ENCODE peak calls at places on chromosomes 16 and 17, in seven cellular contexts. One of them, this sample, is unnamed.

GRCh38 chr17:67359960-67360817 is 6.2 kb downstream of the PSMD12 start:
- DNase-seq in lung: no peak
- DNase-seq in IMR-90: peak; percentile 45
- DNase-seq in thoracic aorta: no peak
- DNase-seq in cardiac muscle cell: peak; percentile 39
- DNase-seq in SJCRH30: no peak
- DNase-seq in prostate gland: no peak
- DNase-seq in this sample: no peak

GRCh38 chr17:6353161-6353560 is 81.8 kb downstream of the AIPL1 start:
- DNase-seq in cardiac muscle cell: no peak
- DNase-seq in thoracic aorta: no peak
- DNase-seq in IMR-90: no peak
- DNase-seq in lung: no peak
- DNase-seq in prostate gland: no peak
- DNase-seq in SJCRH30: no peak
- DNase-seq in this sample: no peak

GRCh38 chr17:63293310-63293709 is 152.8 kb downstream of the CYB561 start:
- DNase-seq in SJCRH30: no peak
- DNase-seq in cardiac muscle cell: no peak
- DNase-seq in thoracic aorta: no peak
- DNase-seq in prostate gland: no peak
- DNase-seq in lung: no peak
- DNase-seq in IMR-90: peak; percentile 72
- DNase-seq in this sample: no peak

GRCh38 chr16:84387021-84387420 is 18.7 kb downstream of the ATP2C2 start:
- DNase-seq in SJCRH30: no peak
- DNase-seq in prostate gland: no peak
- DNase-seq in thoracic aorta: no peak
- DNase-seq in cardiac muscle cell: no peak
- DNase-seq in IMR-90: no peak
- DNase-seq in lung: no peak
- DNase-seq in this sample: no peak

GRCh38 chr16:78985736-78986605 is 614.6 kb downstream of the MAF start:
- DNase-seq in thoracic aorta: no peak
- DNase-seq in cardiac muscle cell: no peak
- DNase-seq in prostate gland: no peak
- DNase-seq in SJCRH30: no peak
- DNase-seq in IMR-90: no peak
- DNase-seq in lung: no peak
- DNase-seq in this sample: no peak

GRCh38 chr17:2002767-2003329 is 22.3 kb downstream of the RTN4RL1 start:
- DNase-seq in thoracic aorta: no peak
- DNase-seq in cardiac muscle cell: no peak
- DNase-seq in IMR-90: no peak
- DNase-seq in prostate gland: peak; percentile 46
- DNase-seq in lung: no peak
- DNase-seq in SJCRH30: no peak
- DNase-seq in this sample: no peak

GRCh38 chr17:5793899-5794298 is 209.6 kb upstream of the NLRP1 start:
- DNase-seq in prostate gland: no peak
- DNase-seq in SJCRH30: peak; percentile 67
- DNase-seq in lung: no peak
- DNase-seq in thoracic aorta: no peak
- DNase-seq in cardiac muscle cell: peak; percentile 51
- DNase-seq in IMR-90: no peak
- DNase-seq in this sample: no peak

GRCh38 chr17:44348234-44348987 is 3.3 kb downstream of the GRN start:
- DNase-seq in IMR-90: peak; percentile 57
- DNase-seq in SJCRH30: no peak
- DNase-seq in lung: no peak
- DNase-seq in cardiac muscle cell: no peak
- DNase-seq in thoracic aorta: no peak
- DNase-seq in prostate gland: peak; percentile 47
- DNase-seq in this sample: no peak

GRCh38 chr17:39972271-39972670 is 8.3 kb upstream of the PSMD3 start:
- DNase-seq in thoracic aorta: no peak
- DNase-seq in cardiac muscle cell: no peak
- DNase-seq in lung: no peak
- DNase-seq in prostate gland: no peak
- DNase-seq in IMR-90: peak; percentile 35
- DNase-seq in SJCRH30: no peak
- DNase-seq in this sample: no peak

GRCh38 chr17:50931003-50931878 is 65.1 kb upstream of the TOB1 start:
- DNase-seq in IMR-90: peak; percentile 86
- DNase-seq in prostate gland: peak; percentile 61
- DNase-seq in lung: peak; percentile 78
- DNase-seq in SJCRH30: peak; percentile 84
- DNase-seq in thoracic aorta: peak; percentile 70
- DNase-seq in cardiac muscle cell: peak; percentile 95
- DNase-seq in this sample: peak; percentile 77

GRCh38 chr17:19619705-19620325 is 28.7 kb upstream of the ALDH3A2 start:
- DNase-seq in SJCRH30: no peak
- DNase-seq in lung: no peak
- DNase-seq in cardiac muscle cell: no peak
- DNase-seq in thoracic aorta: no peak
- DNase-seq in prostate gland: no peak
- DNase-seq in IMR-90: no peak
- DNase-seq in this sample: no peak

GRCh38 chr16:9603316-9603715 is 511.9 kb downstream of the HAPSTR1 start:
- DNase-seq in SJCRH30: no peak
- DNase-seq in cardiac muscle cell: no peak
- DNase-seq in prostate gland: no peak
- DNase-seq in IMR-90: no peak
- DNase-seq in lung: no peak
- DNase-seq in thoracic aorta: no peak
- DNase-seq in this sample: no peak

GRCh38 chr16:53518550-53519416 is 15.8 kb upstream of the AKTIP start:
- DNase-seq in SJCRH30: peak; percentile 78
- DNase-seq in thoracic aorta: no peak
- DNase-seq in cardiac muscle cell: no peak
- DNase-seq in prostate gland: no peak
- DNase-seq in IMR-90: peak; percentile 54
- DNase-seq in lung: peak; percentile 58
- DNase-seq in this sample: peak; percentile 51

GRCh38 chr17:19328441-19329061 is 34.0 kb downstream of the B9D1 start:
- DNase-seq in cardiac muscle cell: no peak
- DNase-seq in SJCRH30: no peak
- DNase-seq in prostate gland: no peak
- DNase-seq in lung: no peak
- DNase-seq in thoracic aorta: no peak
- DNase-seq in IMR-90: no peak
- DNase-seq in this sample: no peak

GRCh38 chr16:68355447-68356248 is 44.8 kb downstream of the PRMT7 start:
- DNase-seq in prostate gland: no peak
- DNase-seq in cardiac muscle cell: no peak
- DNase-seq in IMR-90: no peak
- DNase-seq in thoracic aorta: no peak
- DNase-seq in SJCRH30: peak; percentile 27
- DNase-seq in lung: no peak
- DNase-seq in this sample: no peak

GRCh38 chr17:44847581-44847980 is at the start of gene HIGD1B:
- DNase-seq in cardiac muscle cell: no peak
- DNase-seq in IMR-90: no peak
- DNase-seq in lung: no peak
- DNase-seq in thoracic aorta: no peak
- DNase-seq in SJCRH30: no peak
- DNase-seq in prostate gland: no peak
- DNase-seq in this sample: no peak

GRCh38 chr17:4004517-4005295 is 40.5 kb upstream of the ATP2A3 start:
- DNase-seq in cardiac muscle cell: peak; percentile 81
- DNase-seq in IMR-90: no peak
- DNase-seq in thoracic aorta: no peak
- DNase-seq in SJCRH30: no peak
- DNase-seq in prostate gland: peak; percentile 76
- DNase-seq in lung: peak; percentile 47
- DNase-seq in this sample: peak; percentile 76

GRCh38 chr16:81715358-81716196 is 63.5 kb upstream of the PLCG2 start:
- DNase-seq in IMR-90: no peak
- DNase-seq in thoracic aorta: no peak
- DNase-seq in SJCRH30: no peak
- DNase-seq in prostate gland: no peak
- DNase-seq in lung: no peak
- DNase-seq in cardiac muscle cell: no peak
- DNase-seq in this sample: no peak

GRCh38 chr16:31484491-31485171 is 1.7 kb downstream of the SLC5A2 start:
- DNase-seq in prostate gland: no peak
- DNase-seq in thoracic aorta: no peak
- DNase-seq in IMR-90: no peak
- DNase-seq in SJCRH30: peak; percentile 34
- DNase-seq in lung: peak; percentile 80
- DNase-seq in cardiac muscle cell: no peak
- DNase-seq in this sample: peak; percentile 72

GRCh38 chr17:82544431-82545070 is 25.0 kb downstream of the FOXK2 start:
- DNase-seq in thoracic aorta: no peak
- DNase-seq in IMR-90: no peak
- DNase-seq in lung: no peak
- DNase-seq in SJCRH30: peak; percentile 76
- DNase-seq in cardiac muscle cell: peak; percentile 45
- DNase-seq in prostate gland: no peak
- DNase-seq in this sample: no peak

GRCh38 chr17:71361691-71362450 is 758.9 kb upstream of the SOX9 start:
- DNase-seq in lung: no peak
- DNase-seq in IMR-90: peak; percentile 81
- DNase-seq in thoracic aorta: no peak
- DNase-seq in prostate gland: no peak
- DNase-seq in cardiac muscle cell: no peak
- DNase-seq in SJCRH30: no peak
- DNase-seq in this sample: no peak

GRCh38 chr17:39625198-39625769 is 1.5 kb upstream of the PPP1R1B start:
- DNase-seq in cardiac muscle cell: no peak
- DNase-seq in lung: no peak
- DNase-seq in SJCRH30: no peak
- DNase-seq in IMR-90: no peak
- DNase-seq in prostate gland: no peak
- DNase-seq in thoracic aorta: no peak
- DNase-seq in this sample: peak; percentile 80

GRCh38 chr17:75340636-75341035 is 51.4 kb upstream of the SLC25A19 start:
- DNase-seq in lung: no peak
- DNase-seq in thoracic aorta: no peak
- DNase-seq in cardiac muscle cell: no peak
- DNase-seq in SJCRH30: no peak
- DNase-seq in prostate gland: no peak
- DNase-seq in IMR-90: no peak
- DNase-seq in this sample: no peak

GRCh38 chr16:80804061-80804450 is 342 bp downstream of the CDYL2 start:
- DNase-seq in prostate gland: peak; percentile 24
- DNase-seq in lung: peak; percentile 42
- DNase-seq in thoracic aorta: no peak
- DNase-seq in SJCRH30: no peak
- DNase-seq in IMR-90: peak; percentile 46
- DNase-seq in cardiac muscle cell: peak; percentile 52
- DNase-seq in this sample: peak; percentile 36

GRCh38 chr17:77445908-77446535 is 305.3 kb downstream of the SEC14L1 start:
- DNase-seq in thoracic aorta: no peak
- DNase-seq in lung: no peak
- DNase-seq in IMR-90: peak; percentile 56
- DNase-seq in cardiac muscle cell: no peak
- DNase-seq in prostate gland: no peak
- DNase-seq in SJCRH30: no peak
- DNase-seq in this sample: peak; percentile 79

GRCh38 chr17:77444653-77445029 is 303.9 kb downstream of the SEC14L1 start:
- DNase-seq in SJCRH30: peak; percentile 51
- DNase-seq in thoracic aorta: no peak
- DNase-seq in cardiac muscle cell: no peak
- DNase-seq in prostate gland: no peak
- DNase-seq in IMR-90: peak; percentile 78
- DNase-seq in lung: no peak
- DNase-seq in this sample: peak; percentile 41

GRCh38 chr17:77446959-77447634 is 306.3 kb downstream of the SEC14L1 start:
- DNase-seq in prostate gland: no peak
- DNase-seq in thoracic aorta: no peak
- DNase-seq in SJCRH30: no peak
- DNase-seq in IMR-90: peak; percentile 87
- DNase-seq in cardiac muscle cell: no peak
- DNase-seq in lung: no peak
- DNase-seq in this sample: no peak

GRCh38 chr17:77443743-77444260 is 303.0 kb downstream of the SEC14L1 start:
- DNase-seq in lung: no peak
- DNase-seq in SJCRH30: no peak
- DNase-seq in cardiac muscle cell: no peak
- DNase-seq in thoracic aorta: no peak
- DNase-seq in prostate gland: no peak
- DNase-seq in IMR-90: no peak
- DNase-seq in this sample: no peak

GRCh38 chr17:77445030-77445907 is 304.5 kb downstream of the SEC14L1 start:
- DNase-seq in cardiac muscle cell: no peak
- DNase-seq in IMR-90: peak; percentile 66
- DNase-seq in lung: no peak
- DNase-seq in thoracic aorta: no peak
- DNase-seq in prostate gland: no peak
- DNase-seq in SJCRH30: no peak
- DNase-seq in this sample: peak; percentile 71
- H3K4me1 ChIP-seq in cardiac muscle cell: peaks cover 29% of the 10 kb centered on the region
- H3K4me1 ChIP-seq in IMR-90: peaks cover 58% of the 10 kb centered on the region
- H3K4me1 ChIP-seq in lung: peaks cover 44% of the 10 kb centered on the region
- H3K4me1 ChIP-seq in thoracic aorta: peaks cover 25% of the 10 kb centered on the region
- H3K4me1 ChIP-seq in prostate gland: peaks cover 28% of the 10 kb centered on the region
- H3K4me1 ChIP-seq in SJCRH30: peaks cover 37% of the 10 kb centered on the region
- H3K4me1 ChIP-seq in this sample: peaks cover 31% of the 10 kb centered on the region

GRCh38 chr16:85423631-85424030 is 189.5 kb upstream of the GSE1 start:
- DNase-seq in IMR-90: no peak
- DNase-seq in thoracic aorta: no peak
- DNase-seq in lung: no peak
- DNase-seq in cardiac muscle cell: no peak
- DNase-seq in SJCRH30: no peak
- DNase-seq in prostate gland: no peak
- DNase-seq in this sample: no peak
- H3K27ac ChIP-seq in IMR-90: no peak overlapping the region
- H3K27ac ChIP-seq in thoracic aorta: no peak overlapping the region
- H3K27ac ChIP-seq in lung: no peak overlapping the region
- H3K27ac ChIP-seq in cardiac muscle cell: no peak overlapping the region
- H3K27ac ChIP-seq in SJCRH30: no peak overlapping the region
- H3K27ac ChIP-seq in prostate gland: no peak overlapping the region
- H3K27ac ChIP-seq in this sample: no peak overlapping the region

DNA sequence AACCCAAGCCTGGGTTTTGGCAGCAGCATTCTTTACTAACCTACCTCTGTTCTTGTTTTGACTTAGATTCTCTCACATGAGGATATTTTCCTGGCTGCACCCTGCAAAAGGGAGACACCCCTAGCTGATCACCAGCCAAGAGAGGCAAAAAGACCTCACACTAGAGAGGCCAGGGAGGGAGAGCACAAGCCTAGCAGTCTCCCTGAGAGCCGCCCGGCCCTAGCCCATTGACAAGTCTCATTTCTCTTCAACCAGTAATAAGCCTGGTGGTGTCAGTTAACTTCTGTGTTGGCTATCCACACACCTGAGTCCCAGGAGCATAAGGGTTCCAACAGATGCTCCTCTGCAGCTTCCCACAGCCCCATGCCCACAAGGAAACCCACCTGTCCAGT is 18.5 kb upstream of the SREBF1 start:
- DNase-seq in IMR-90: no peak
- DNase-seq in lung: no peak
- DNase-seq in prostate gland: no peak
- DNase-seq in cardiac muscle cell: no peak
- DNase-seq in SJCRH30: no peak
- DNase-seq in thoracic aorta: no peak
- DNase-seq in this sample: no peak
- H3K4me1 ChIP-seq in IMR-90: peaks cover 8% of the 10 kb centered on the region
- H3K4me1 ChIP-seq in lung: peaks cover 15% of the 10 kb centered on the region
- H3K4me1 ChIP-seq in prostate gland: no peaks in the 10 kb centered on the region
- H3K4me1 ChIP-seq in cardiac muscle cell: peaks cover 31% of the 10 kb centered on the region
- H3K4me1 ChIP-seq in SJCRH30: peaks cover 3% of the 10 kb centered on the region
- H3K4me1 ChIP-seq in thoracic aorta: peaks cover 17% of the 10 kb centered on the region
- H3K4me1 ChIP-seq in this sample: no peaks in the 10 kb centered on the region

GRCh38 chr17:80382446-80382845 is 32.5 kb upstream of the ENDOV start:
- DNase-seq in thoracic aorta: no peak
- DNase-seq in SJCRH30: peak; percentile 96
- DNase-seq in prostate gland: no peak
- DNase-seq in cardiac muscle cell: no peak
- DNase-seq in IMR-90: no peak
- DNase-seq in lung: no peak
- DNase-seq in this sample: no peak
- H3K27ac ChIP-seq in thoracic aorta: no peak overlapping the region
- H3K27ac ChIP-seq in SJCRH30: peak overlapping the region; percentile 30
- H3K27ac ChIP-seq in prostate gland: no peak overlapping the region
- H3K27ac ChIP-seq in cardiac muscle cell: no peak overlapping the region
- H3K27ac ChIP-seq in IMR-90: no peak overlapping the region
- H3K27ac ChIP-seq in lung: no peak overlapping the region
- H3K27ac ChIP-seq in this sample: no peak overlapping the region

This sample was measured in colonic mucosa.